ENCODE peak calls at places on chromosome 11, in ten cellular contexts. One of them, this sample, is unnamed.

GRCh38 chr11:83120328-83120727 is 36.6 kb upstream of the PCF11 start:
- DNase-seq in lung: no peak
- DNase-seq in breast epithelium: no peak
- DNase-seq in thoracic aorta: no peak
- DNase-seq in A549: no peak
- DNase-seq in GM20000: no peak
- DNase-seq in NB4: no peak
- DNase-seq in tibial artery: no peak
- DNase-seq in CD8-positive, alpha-beta T cell: no peak
- DNase-seq in esophagus squamous epithelium: no peak
- DNase-seq in this sample: no peak

GRCh38 chr11:36265793-36266628 is 23.2 kb downstream of the COMMD9 start:
- DNase-seq in lung: peak
- DNase-seq in breast epithelium: peak
- DNase-seq in thoracic aorta: no peak
- DNase-seq in A549: peak
- DNase-seq in GM20000: peak
- DNase-seq in NB4: peak
- DNase-seq in tibial artery: no peak
- DNase-seq in CD8-positive, alpha-beta T cell: peak
- DNase-seq in esophagus squamous epithelium: no peak
- DNase-seq in this sample: peak

GRCh38 chr11:126816655-126817054 is 183.9 kb downstream of the KIRREL3 start:
- DNase-seq in lung: no peak
- DNase-seq in breast epithelium: no peak
- DNase-seq in thoracic aorta: no peak
- DNase-seq in A549: no peak
- DNase-seq in GM20000: no peak
- DNase-seq in NB4: peak
- DNase-seq in tibial artery: no peak
- DNase-seq in CD8-positive, alpha-beta T cell: no peak
- DNase-seq in esophagus squamous epithelium: no peak
- DNase-seq in this sample: no peak

GRCh38 chr11:86151188-86152005 is 82.5 kb upstream of the PICALM start:
- DNase-seq in lung: peak
- DNase-seq in breast epithelium: peak
- DNase-seq in thoracic aorta: no peak
- DNase-seq in A549: no peak
- DNase-seq in GM20000: no peak
- DNase-seq in NB4: peak
- DNase-seq in tibial artery: peak
- DNase-seq in CD8-positive, alpha-beta T cell: no peak
- DNase-seq in esophagus squamous epithelium: no peak
- DNase-seq in this sample: no peak

GRCh38 chr11:84720706-84721402 is 906.3 kb downstream of the DLG2 start:
- DNase-seq in lung: no peak
- DNase-seq in breast epithelium: no peak
- DNase-seq in thoracic aorta: no peak
- DNase-seq in A549: no peak
- DNase-seq in GM20000: no peak
- DNase-seq in NB4: peak
- DNase-seq in tibial artery: no peak
- DNase-seq in CD8-positive, alpha-beta T cell: no peak
- DNase-seq in esophagus squamous epithelium: no peak
- DNase-seq in this sample: no peak

GRCh38 chr11:74371269-74372039 is 26.8 kb downstream of the PGM2L1 start:
- DNase-seq in lung: no peak
- DNase-seq in breast epithelium: no peak
- DNase-seq in thoracic aorta: no peak
- DNase-seq in A549: peak
- DNase-seq in GM20000: no peak
- DNase-seq in NB4: no peak
- DNase-seq in tibial artery: no peak
- DNase-seq in CD8-positive, alpha-beta T cell: no peak
- DNase-seq in esophagus squamous epithelium: no peak
- DNase-seq in this sample: no peak

GRCh38 chr11:10432971-10433370 is 22.1 kb upstream of the AMPD3 start:
- DNase-seq in lung: no peak
- DNase-seq in breast epithelium: no peak
- DNase-seq in thoracic aorta: no peak
- DNase-seq in A549: no peak
- DNase-seq in GM20000: no peak
- DNase-seq in NB4: no peak
- DNase-seq in tibial artery: no peak
- DNase-seq in CD8-positive, alpha-beta T cell: no peak
- DNase-seq in esophagus squamous epithelium: no peak
- DNase-seq in this sample: no peak

GRCh38 chr11:119861160-119861559 is 132.2 kb upstream of the NECTIN1 start:
- DNase-seq in lung: no peak
- DNase-seq in breast epithelium: no peak
- DNase-seq in thoracic aorta: no peak
- DNase-seq in A549: no peak
- DNase-seq in GM20000: no peak
- DNase-seq in NB4: no peak
- DNase-seq in tibial artery: no peak
- DNase-seq in CD8-positive, alpha-beta T cell: no peak
- DNase-seq in esophagus squamous epithelium: no peak
- DNase-seq in this sample: no peak

GRCh38 chr11:116637766-116638165 is 135.0 kb downstream of the BUD13 start:
- DNase-seq in lung: no peak
- DNase-seq in breast epithelium: no peak
- DNase-seq in thoracic aorta: no peak
- DNase-seq in A549: no peak
- DNase-seq in GM20000: no peak
- DNase-seq in NB4: no peak
- DNase-seq in tibial artery: no peak
- DNase-seq in CD8-positive, alpha-beta T cell: no peak
- DNase-seq in esophagus squamous epithelium: no peak
- DNase-seq in this sample: no peak

GRCh38 chr11:110862407-110862806 is 150.2 kb upstream of the ARHGAP20 start:
- DNase-seq in lung: no peak
- DNase-seq in breast epithelium: no peak
- DNase-seq in thoracic aorta: no peak
- DNase-seq in A549: no peak
- DNase-seq in GM20000: no peak
- DNase-seq in NB4: no peak
- DNase-seq in tibial artery: no peak
- DNase-seq in CD8-positive, alpha-beta T cell: no peak
- DNase-seq in esophagus squamous epithelium: no peak
- DNase-seq in this sample: no peak

GRCh38 chr11:67370351-67371076 is 2.9 kb downstream of the CLCF1 start:
- DNase-seq in lung: no peak
- DNase-seq in breast epithelium: no peak
- DNase-seq in thoracic aorta: no peak
- DNase-seq in A549: no peak
- DNase-seq in GM20000: no peak
- DNase-seq in NB4: no peak
- DNase-seq in tibial artery: no peak
- DNase-seq in CD8-positive, alpha-beta T cell: no peak
- DNase-seq in esophagus squamous epithelium: no peak
- DNase-seq in this sample: no peak

GRCh38 chr11:61080526-61080925 is 21.8 kb upstream of the CD5 start:
- DNase-seq in lung: no peak
- DNase-seq in breast epithelium: no peak
- DNase-seq in thoracic aorta: no peak
- DNase-seq in A549: no peak
- DNase-seq in GM20000: no peak
- DNase-seq in NB4: no peak
- DNase-seq in tibial artery: peak
- DNase-seq in CD8-positive, alpha-beta T cell: no peak
- DNase-seq in esophagus squamous epithelium: no peak
- DNase-seq in this sample: no peak

GRCh38 chr11:85863855-85864254 is 8.7 kb downstream of the CCDC83 start:
- DNase-seq in lung: no peak
- DNase-seq in breast epithelium: no peak
- DNase-seq in thoracic aorta: no peak
- DNase-seq in A549: no peak
- DNase-seq in GM20000: no peak
- DNase-seq in NB4: peak
- DNase-seq in tibial artery: no peak
- DNase-seq in CD8-positive, alpha-beta T cell: no peak
- DNase-seq in esophagus squamous epithelium: no peak
- DNase-seq in this sample: no peak

GRCh38 chr11:4851033-4851432 is 2.0 kb upstream of the OR51S1 start:
- DNase-seq in lung: no peak
- DNase-seq in breast epithelium: no peak
- DNase-seq in thoracic aorta: no peak
- DNase-seq in A549: no peak
- DNase-seq in GM20000: no peak
- DNase-seq in NB4: no peak
- DNase-seq in tibial artery: no peak
- DNase-seq in CD8-positive, alpha-beta T cell: no peak
- DNase-seq in esophagus squamous epithelium: no peak
- DNase-seq in this sample: no peak

GRCh38 chr11:20003357-20003756 is 156.9 kb downstream of the DBX1 start:
- DNase-seq in lung: no peak
- DNase-seq in breast epithelium: no peak
- DNase-seq in thoracic aorta: no peak
- DNase-seq in A549: no peak
- DNase-seq in GM20000: no peak
- DNase-seq in NB4: no peak
- DNase-seq in tibial artery: no peak
- DNase-seq in CD8-positive, alpha-beta T cell: no peak
- DNase-seq in esophagus squamous epithelium: no peak
- DNase-seq in this sample: no peak

GRCh38 chr11:78949976-78950690 is 375.5 kb upstream of the NARS2 start:
- DNase-seq in lung: no peak
- DNase-seq in breast epithelium: no peak
- DNase-seq in thoracic aorta: no peak
- DNase-seq in A549: no peak
- DNase-seq in GM20000: no peak
- DNase-seq in NB4: no peak
- DNase-seq in tibial artery: no peak
- DNase-seq in CD8-positive, alpha-beta T cell: no peak
- DNase-seq in esophagus squamous epithelium: no peak
- DNase-seq in this sample: no peak

GRCh38 chr11:108620958-108621772 is 27.6 kb upstream of the EXPH5 start:
- DNase-seq in lung: no peak
- DNase-seq in breast epithelium: no peak
- DNase-seq in thoracic aorta: no peak
- DNase-seq in A549: peak
- DNase-seq in GM20000: peak
- DNase-seq in NB4: no peak
- DNase-seq in tibial artery: no peak
- DNase-seq in CD8-positive, alpha-beta T cell: no peak
- DNase-seq in esophagus squamous epithelium: no peak
- DNase-seq in this sample: peak

GRCh38 chr11:65718964-65719492 is 1.6 kb downstream of the RNASEH2C start:
- DNase-seq in lung: no peak
- DNase-seq in breast epithelium: no peak
- DNase-seq in thoracic aorta: no peak
- DNase-seq in A549: no peak
- DNase-seq in GM20000: no peak
- DNase-seq in NB4: peak
- DNase-seq in tibial artery: no peak
- DNase-seq in CD8-positive, alpha-beta T cell: no peak
- DNase-seq in esophagus squamous epithelium: no peak
- DNase-seq in this sample: no peak
- TF ChIP-seq CTCF in lung: no peak
- TF ChIP-seq CTCF in breast epithelium: no peak
- TF ChIP-seq CTCF in thoracic aorta: no peak
- TF ChIP-seq CTCF in A549: no peak
- TF ChIP-seq CTCF in GM20000: no peak
- TF ChIP-seq CTCF in NB4: no peak
- TF ChIP-seq CTCF in tibial artery: no peak
- TF ChIP-seq CTCF in CD8-positive, alpha-beta T cell: no peak
- TF ChIP-seq CTCF in esophagus squamous epithelium: no peak
- TF ChIP-seq CTCF in this sample: no peak

GRCh38 chr11:69444381-69445130 is 36.9 kb upstream of the LINC01488 start:
- DNase-seq in lung: peak
- DNase-seq in breast epithelium: peak
- DNase-seq in thoracic aorta: peak
- DNase-seq in A549: peak
- DNase-seq in GM20000: no peak
- DNase-seq in NB4: peak
- DNase-seq in tibial artery: peak
- DNase-seq in CD8-positive, alpha-beta T cell: no peak
- DNase-seq in esophagus squamous epithelium: no peak
- DNase-seq in this sample: no peak
- TF ChIP-seq CTCF in lung: no peak
- TF ChIP-seq CTCF in breast epithelium: peak
- TF ChIP-seq CTCF in thoracic aorta: no peak
- TF ChIP-seq CTCF in A549: peak
- TF ChIP-seq CTCF in GM20000: no peak
- TF ChIP-seq CTCF in NB4: peak
- TF ChIP-seq CTCF in tibial artery: no peak
- TF ChIP-seq CTCF in CD8-positive, alpha-beta T cell: no peak
- TF ChIP-seq CTCF in esophagus squamous epithelium: no peak
- TF ChIP-seq CTCF in this sample: no peak

GRCh38 chr11:25734592-25735211 is 597.2 kb upstream of the ANO3 start:
- DNase-seq in lung: no peak
- DNase-seq in breast epithelium: no peak
- DNase-seq in thoracic aorta: no peak
- DNase-seq in A549: no peak
- DNase-seq in GM20000: no peak
- DNase-seq in NB4: peak
- DNase-seq in tibial artery: no peak
- DNase-seq in CD8-positive, alpha-beta T cell: no peak
- DNase-seq in esophagus squamous epithelium: no peak
- DNase-seq in this sample: no peak
- TF ChIP-seq CTCF in lung: no peak
- TF ChIP-seq CTCF in breast epithelium: no peak
- TF ChIP-seq CTCF in thoracic aorta: no peak
- TF ChIP-seq CTCF in A549: no peak
- TF ChIP-seq CTCF in GM20000: peak
- TF ChIP-seq CTCF in NB4: peak
- TF ChIP-seq CTCF in tibial artery: no peak
- TF ChIP-seq CTCF in CD8-positive, alpha-beta T cell: no peak
- TF ChIP-seq CTCF in esophagus squamous epithelium: no peak
- TF ChIP-seq CTCF in this sample: peak

GRCh38 chr11:16891170-16891569 is 123.0 kb downstream of the PLEKHA7 start:
- DNase-seq in lung: no peak
- DNase-seq in breast epithelium: no peak
- DNase-seq in thoracic aorta: no peak
- DNase-seq in A549: no peak
- DNase-seq in GM20000: no peak
- DNase-seq in NB4: no peak
- DNase-seq in tibial artery: no peak
- DNase-seq in CD8-positive, alpha-beta T cell: no peak
- DNase-seq in esophagus squamous epithelium: no peak
- DNase-seq in this sample: no peak

GRCh38 chr11:16889905-16890304 is 124.3 kb downstream of the PLEKHA7 start:
- DNase-seq in lung: no peak
- DNase-seq in breast epithelium: no peak
- DNase-seq in thoracic aorta: no peak
- DNase-seq in A549: peak
- DNase-seq in GM20000: no peak
- DNase-seq in NB4: no peak
- DNase-seq in tibial artery: no peak
- DNase-seq in CD8-positive, alpha-beta T cell: no peak
- DNase-seq in esophagus squamous epithelium: no peak
- DNase-seq in this sample: no peak

GRCh38 chr11:16893456-16894076 is 120.6 kb downstream of the PLEKHA7 start:
- DNase-seq in lung: no peak
- DNase-seq in breast epithelium: no peak
- DNase-seq in thoracic aorta: no peak
- DNase-seq in A549: no peak
- DNase-seq in GM20000: no peak
- DNase-seq in NB4: no peak
- DNase-seq in tibial artery: no peak
- DNase-seq in CD8-positive, alpha-beta T cell: no peak
- DNase-seq in esophagus squamous epithelium: no peak
- DNase-seq in this sample: no peak

GRCh38 chr11:16891964-16892363 is 122.2 kb downstream of the PLEKHA7 start:
- DNase-seq in lung: no peak
- DNase-seq in breast epithelium: no peak
- DNase-seq in thoracic aorta: no peak
- DNase-seq in A549: no peak
- DNase-seq in GM20000: no peak
- DNase-seq in NB4: no peak
- DNase-seq in tibial artery: no peak
- DNase-seq in CD8-positive, alpha-beta T cell: no peak
- DNase-seq in esophagus squamous epithelium: no peak
- DNase-seq in this sample: no peak

GRCh38 chr11:16890442-16890841 is 123.8 kb downstream of the PLEKHA7 start:
- DNase-seq in lung: no peak
- DNase-seq in breast epithelium: no peak
- DNase-seq in thoracic aorta: no peak
- DNase-seq in A549: no peak
- DNase-seq in GM20000: no peak
- DNase-seq in NB4: no peak
- DNase-seq in tibial artery: no peak
- DNase-seq in CD8-positive, alpha-beta T cell: no peak
- DNase-seq in esophagus squamous epithelium: no peak
- DNase-seq in this sample: no peak
- TF ChIP-seq CTCF in lung: no peak
- TF ChIP-seq CTCF in breast epithelium: no peak
- TF ChIP-seq CTCF in thoracic aorta: no peak
- TF ChIP-seq CTCF in A549: no peak
- TF ChIP-seq CTCF in GM20000: no peak
- TF ChIP-seq CTCF in NB4: no peak
- TF ChIP-seq CTCF in tibial artery: no peak
- TF ChIP-seq CTCF in CD8-positive, alpha-beta T cell: no peak
- TF ChIP-seq CTCF in esophagus squamous epithelium: no peak
- TF ChIP-seq CTCF in this sample: no peak

This sample was measured in GM10248.